ENCODE peak calls at places on chromosomes 1 and 21, in five cellular contexts. U, G, Q, M and O are unnamed samples.

GRCh38 chr1:205258313-205259176 is 30.8 kb downstream of the TMCC2 start:
- DNase-seq in U (peak; percentile 76), G (peak; percentile 76), Q (no peak), M (peak; percentile 34), O (no peak)

GRCh38 chr1:236137285-236137852 is 5.0 kb upstream of the GPR137B start:
- DNase-seq in U (no peak), G (no peak), Q (no peak), M (no peak), O (no peak)

GRCh38 chr1:45493116-45493697 is 2.2 kb upstream of the TESK2 start:
- DNase-seq in U (no peak), G (peak; percentile 70), Q (peak; percentile 40), M (peak; percentile 77), O (no peak)

GRCh38 chr1:8873001-8873400 is 5.5 kb downstream of the ENO1 start:
- DNase-seq in U (no peak), G (no peak), Q (no peak), M (no peak), O (no peak)

GRCh38 chr1:65069186-65069585 is 78.8 kb upstream of the AK4 start:
- DNase-seq in U (no peak), G (no peak), Q (no peak), M (no peak), O (no peak)

GRCh38 chr21:28496517-28496916 is 496.2 kb downstream of the LTN1 start:
- DNase-seq in U (no peak), G (no peak), Q (no peak), M (no peak), O (no peak)

GRCh38 chr21:45872471-45872870 is 109.1 kb upstream of the COL6A1 start:
- DNase-seq in U (no peak), G (no peak), Q (no peak), M (no peak), O (no peak)

GRCh38 chr1:214563881-214564280 is 12.5 kb upstream of the PTPN14 start:
- DNase-seq in U (no peak), G (peak; percentile 82), Q (no peak), M (no peak), O (no peak)

GRCh38 chr1:203589201-203589600 is 37.4 kb upstream of the ATP2B4 start:
- DNase-seq in U (no peak), G (no peak), Q (no peak), M (peak; percentile 32), O (no peak)

GRCh38 chr1:184049291-184049690 is 2.2 kb upstream of the TSEN15 start:
- DNase-seq in U (no peak), G (no peak), Q (no peak), M (no peak), O (no peak)